ENCODE peak calls at places on chromosomes 5 and 9, in ten cellular contexts. One of them, this sample, is unnamed.

GRCh38 chr5:73178265-73178664 is 5.3 kb downstream of the TMEM174 start:
- DNase-seq in HFF-Myc: no peak
- DNase-seq in foreskin fibroblast: no peak
- DNase-seq in nephron progenitor cell: no peak
- DNase-seq in lower lobe of right lung: no peak
- DNase-seq in osteocyte: no peak
- DNase-seq in mammary epithelial cell: no peak
- DNase-seq in HFFc6: no peak
- DNase-seq in mesothelial cell of epicardium: no peak
- DNase-seq in heart left ventricle: no peak
- DNase-seq in this sample: no peak

GRCh38 chr5:8958602-8959001 is 587.3 kb downstream of the SEMA5A start:
- DNase-seq in mammary epithelial cell: no peak
- DNase-seq in foreskin fibroblast: no peak
- DNase-seq in nephron progenitor cell: no peak
- DNase-seq in HFF-Myc: no peak
- DNase-seq in heart left ventricle: no peak
- DNase-seq in HFFc6: no peak
- DNase-seq in mesothelial cell of epicardium: no peak
- DNase-seq in osteocyte: no peak
- DNase-seq in lower lobe of right lung: no peak
- DNase-seq in this sample: no peak

GRCh38 chr5:151164687-151165392 is 7.3 kb upstream of the ANXA6 start:
- DNase-seq in HFFc6: peak; percentile 68
- DNase-seq in foreskin fibroblast: peak; percentile 61
- DNase-seq in HFF-Myc: no peak
- DNase-seq in heart left ventricle: peak; percentile 74
- DNase-seq in osteocyte: no peak
- DNase-seq in mesothelial cell of epicardium: peak; percentile 78
- DNase-seq in lower lobe of right lung: peak; percentile 68
- DNase-seq in mammary epithelial cell: peak; percentile 60
- DNase-seq in nephron progenitor cell: peak; percentile 78
- DNase-seq in this sample: peak; percentile 80

GRCh38 chr5:33334829-33335228 is 105.9 kb upstream of the TARS1 start:
- DNase-seq in HFF-Myc: no peak
- DNase-seq in HFFc6: no peak
- DNase-seq in lower lobe of right lung: no peak
- DNase-seq in mesothelial cell of epicardium: no peak
- DNase-seq in nephron progenitor cell: no peak
- DNase-seq in heart left ventricle: no peak
- DNase-seq in osteocyte: no peak
- DNase-seq in foreskin fibroblast: no peak
- DNase-seq in mammary epithelial cell: no peak
- DNase-seq in this sample: no peak

GRCh38 chr5:128436825-128437224 is 101.2 kb downstream of the FBN2 start:
- DNase-seq in mammary epithelial cell: peak; percentile 96
- DNase-seq in heart left ventricle: no peak
- DNase-seq in lower lobe of right lung: no peak
- DNase-seq in mesothelial cell of epicardium: no peak
- DNase-seq in osteocyte: no peak
- DNase-seq in HFF-Myc: peak; percentile 39
- DNase-seq in foreskin fibroblast: peak; percentile 72
- DNase-seq in nephron progenitor cell: no peak
- DNase-seq in HFFc6: peak; percentile 93
- DNase-seq in this sample: no peak

GRCh38 chr9:114218264-114219120 is 63.2 kb downstream of the COL27A1 start:
- DNase-seq in HFF-Myc: no peak
- DNase-seq in foreskin fibroblast: peak; percentile 37
- DNase-seq in mammary epithelial cell: no peak
- DNase-seq in mesothelial cell of epicardium: no peak
- DNase-seq in osteocyte: no peak
- DNase-seq in nephron progenitor cell: no peak
- DNase-seq in heart left ventricle: no peak
- DNase-seq in HFFc6: peak; percentile 40
- DNase-seq in lower lobe of right lung: no peak
- DNase-seq in this sample: no peak

GRCh38 chr5:74310386-74310785 is 330.1 kb downstream of the ENC1 start:
- DNase-seq in osteocyte: no peak
- DNase-seq in HFF-Myc: no peak
- DNase-seq in mammary epithelial cell: peak; percentile 86
- DNase-seq in HFFc6: peak; percentile 37
- DNase-seq in foreskin fibroblast: no peak
- DNase-seq in lower lobe of right lung: no peak
- DNase-seq in nephron progenitor cell: no peak
- DNase-seq in heart left ventricle: no peak
- DNase-seq in mesothelial cell of epicardium: no peak
- DNase-seq in this sample: no peak

GRCh38 chr5:174623438-174624019 is 100.9 kb upstream of the MSX2 start:
- DNase-seq in heart left ventricle: no peak
- DNase-seq in osteocyte: no peak
- DNase-seq in mesothelial cell of epicardium: no peak
- DNase-seq in mammary epithelial cell: no peak
- DNase-seq in nephron progenitor cell: no peak
- DNase-seq in lower lobe of right lung: no peak
- DNase-seq in foreskin fibroblast: no peak
- DNase-seq in HFF-Myc: no peak
- DNase-seq in HFFc6: no peak
- DNase-seq in this sample: no peak

GRCh38 chr5:32170303-32171170 is 3.6 kb downstream of the GOLPH3 start:
- DNase-seq in nephron progenitor cell: no peak
- DNase-seq in osteocyte: no peak
- DNase-seq in heart left ventricle: no peak
- DNase-seq in lower lobe of right lung: no peak
- DNase-seq in mesothelial cell of epicardium: no peak
- DNase-seq in HFF-Myc: peak; percentile 97
- DNase-seq in HFFc6: peak; percentile 83
- DNase-seq in mammary epithelial cell: peak; percentile 26
- DNase-seq in foreskin fibroblast: peak; percentile 83
- DNase-seq in this sample: no peak

GRCh38 chr5:59246470-59247250 is 646.9 kb downstream of the PDE4D start:
- DNase-seq in heart left ventricle: no peak
- DNase-seq in mammary epithelial cell: peak; percentile 53
- DNase-seq in osteocyte: no peak
- DNase-seq in lower lobe of right lung: no peak
- DNase-seq in HFF-Myc: peak; percentile 86
- DNase-seq in nephron progenitor cell: no peak
- DNase-seq in HFFc6: no peak
- DNase-seq in mesothelial cell of epicardium: no peak
- DNase-seq in foreskin fibroblast: peak; percentile 34
- DNase-seq in this sample: no peak

GRCh38 chr5:93582677-93583524 is at the start of gene NR2F1:
- DNase-seq in mammary epithelial cell: peak; percentile 92
- DNase-seq in mesothelial cell of epicardium: no peak
- DNase-seq in heart left ventricle: no peak
- DNase-seq in lower lobe of right lung: peak; percentile 52
- DNase-seq in foreskin fibroblast: peak; percentile 96
- DNase-seq in HFFc6: peak; percentile 94
- DNase-seq in nephron progenitor cell: peak; percentile 80
- DNase-seq in osteocyte: peak; percentile 92
- DNase-seq in HFF-Myc: peak; percentile 84
- DNase-seq in this sample: no peak

DNA sequence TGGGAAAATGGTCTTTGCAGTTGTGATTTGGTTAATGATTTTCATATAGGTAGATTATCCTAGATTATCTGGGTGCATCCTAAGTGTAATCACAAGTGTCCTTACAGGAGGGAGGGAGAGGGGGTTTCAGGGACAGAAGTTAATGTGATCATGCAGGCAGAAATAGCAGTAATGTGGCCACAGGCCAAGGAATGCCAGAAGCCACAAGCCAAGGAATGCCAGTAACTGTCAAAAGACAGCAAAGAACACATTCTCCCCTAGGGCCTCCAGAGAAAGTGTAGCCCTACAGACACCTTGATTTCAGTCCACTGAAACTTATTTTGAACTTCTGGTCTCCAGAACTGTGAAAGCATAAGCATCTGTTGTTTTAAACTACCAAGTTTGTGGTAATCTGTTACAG is 2074.5 kb downstream of the MAT2B start:
- DNase-seq in HFFc6: no peak
- DNase-seq in osteocyte: no peak
- DNase-seq in lower lobe of right lung: no peak
- DNase-seq in mesothelial cell of epicardium: no peak
- DNase-seq in HFF-Myc: no peak
- DNase-seq in mammary epithelial cell: no peak
- DNase-seq in heart left ventricle: no peak
- DNase-seq in nephron progenitor cell: no peak
- DNase-seq in foreskin fibroblast: no peak
- DNase-seq in this sample: no peak
- TF ChIP-seq CTCF in HFFc6: no peak
- TF ChIP-seq CTCF in osteocyte: no peak
- TF ChIP-seq CTCF in lower lobe of right lung: no peak
- TF ChIP-seq CTCF in mesothelial cell of epicardium: no peak
- TF ChIP-seq CTCF in HFF-Myc: no peak
- TF ChIP-seq CTCF in mammary epithelial cell: no peak
- TF ChIP-seq CTCF in heart left ventricle: no peak
- TF ChIP-seq CTCF in nephron progenitor cell: no peak
- TF ChIP-seq CTCF in foreskin fibroblast: no peak
- TF ChIP-seq CTCF in this sample: no peak

DNA sequence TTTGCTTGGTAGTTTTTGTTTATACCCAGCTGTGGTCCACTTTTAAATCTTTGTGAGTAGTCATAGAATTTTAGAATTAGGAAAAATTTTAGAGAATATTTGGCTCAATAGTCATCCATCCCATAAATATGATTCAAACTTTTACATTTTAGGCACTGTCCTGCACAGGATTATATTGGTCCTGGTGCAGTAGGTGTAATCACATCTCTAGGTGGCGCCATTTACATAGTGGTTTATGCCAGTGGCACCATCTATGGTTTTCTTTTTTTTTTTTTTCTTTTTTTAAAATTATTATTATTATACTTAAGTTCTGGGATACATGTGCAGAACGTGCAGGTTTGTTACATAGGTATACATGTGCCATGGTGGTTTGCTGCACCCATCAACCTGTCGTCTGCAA is 260.7 kb upstream of the KCNN2 start:
- DNase-seq in nephron progenitor cell: peak; percentile 2
- DNase-seq in HFFc6: peak; percentile 81
- DNase-seq in mesothelial cell of epicardium: no peak
- DNase-seq in lower lobe of right lung: no peak
- DNase-seq in osteocyte: no peak
- DNase-seq in foreskin fibroblast: peak; percentile 45
- DNase-seq in mammary epithelial cell: peak; percentile 17
- DNase-seq in HFF-Myc: peak; percentile 43
- DNase-seq in heart left ventricle: no peak
- DNase-seq in this sample: peak; percentile 15
- TF ChIP-seq CTCF in nephron progenitor cell: peak; percentile 42
- TF ChIP-seq CTCF in HFFc6: peak; percentile 91
- TF ChIP-seq CTCF in mesothelial cell of epicardium: peak; percentile 49
- TF ChIP-seq CTCF in lower lobe of right lung: peak; percentile 59
- TF ChIP-seq CTCF in osteocyte: peak; percentile 87
- TF ChIP-seq CTCF in foreskin fibroblast: peak; percentile 51
- TF ChIP-seq CTCF in mammary epithelial cell: peak; percentile 75
- TF ChIP-seq CTCF in HFF-Myc: peak; percentile 48
- TF ChIP-seq CTCF in heart left ventricle: peak; percentile 68
- TF ChIP-seq CTCF in this sample: peak; percentile 65

GRCh38 chr9:37971107-37971459 is 67.2 kb upstream of the SLC25A51 start:
- DNase-seq in heart left ventricle: no peak
- DNase-seq in nephron progenitor cell: no peak
- DNase-seq in mammary epithelial cell: peak; percentile 48
- DNase-seq in HFFc6: no peak
- DNase-seq in mesothelial cell of epicardium: no peak
- DNase-seq in foreskin fibroblast: no peak
- DNase-seq in osteocyte: no peak
- DNase-seq in lower lobe of right lung: no peak
- DNase-seq in HFF-Myc: no peak
- DNase-seq in this sample: no peak

GRCh38 chr9:37971691-37972090 is 67.8 kb upstream of the SLC25A51 start:
- DNase-seq in mammary epithelial cell: peak; percentile 86
- DNase-seq in HFF-Myc: no peak
- DNase-seq in mesothelial cell of epicardium: no peak
- DNase-seq in lower lobe of right lung: no peak
- DNase-seq in foreskin fibroblast: no peak
- DNase-seq in HFFc6: no peak
- DNase-seq in osteocyte: no peak
- DNase-seq in nephron progenitor cell: no peak
- DNase-seq in heart left ventricle: no peak
- DNase-seq in this sample: no peak

GRCh38 chr9:37970301-37971106 is 66.6 kb upstream of the SLC25A51 start:
- DNase-seq in heart left ventricle: no peak
- DNase-seq in foreskin fibroblast: no peak
- DNase-seq in HFF-Myc: no peak
- DNase-seq in lower lobe of right lung: no peak
- DNase-seq in mesothelial cell of epicardium: no peak
- DNase-seq in osteocyte: no peak
- DNase-seq in HFFc6: no peak
- DNase-seq in mammary epithelial cell: no peak
- DNase-seq in nephron progenitor cell: no peak
- DNase-seq in this sample: no peak

GRCh38 chr9:37974506-37975173 is 70.7 kb upstream of the SLC25A51 start:
- DNase-seq in heart left ventricle: no peak
- DNase-seq in HFF-Myc: no peak
- DNase-seq in foreskin fibroblast: no peak
- DNase-seq in mammary epithelial cell: no peak
- DNase-seq in nephron progenitor cell: no peak
- DNase-seq in mesothelial cell of epicardium: no peak
- DNase-seq in lower lobe of right lung: no peak
- DNase-seq in HFFc6: no peak
- DNase-seq in osteocyte: no peak
- DNase-seq in this sample: no peak

DNA sequence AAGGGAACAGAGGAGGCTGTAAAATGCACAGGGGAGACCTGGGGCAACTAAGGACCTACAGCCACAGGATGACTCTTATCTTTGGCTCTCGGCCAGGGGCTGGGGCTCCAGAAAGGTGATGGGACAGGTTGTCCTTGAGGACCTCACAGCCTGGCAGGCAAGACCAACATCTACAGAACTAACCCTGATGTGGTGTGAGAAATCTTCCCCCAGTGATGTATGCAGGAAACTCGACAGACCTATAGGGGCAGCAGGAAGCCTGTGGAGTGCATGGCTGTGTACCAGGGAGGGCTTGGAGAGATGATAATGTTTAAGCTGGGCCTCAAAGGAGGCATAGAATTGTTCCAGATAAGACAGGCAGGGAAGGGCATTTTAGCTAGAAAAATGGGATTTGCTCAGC is 68.4 kb upstream of the SLC25A51 start:
- DNase-seq in lower lobe of right lung: no peak
- DNase-seq in HFF-Myc: no peak
- DNase-seq in osteocyte: no peak
- DNase-seq in foreskin fibroblast: no peak
- DNase-seq in HFFc6: peak; percentile 9
- DNase-seq in nephron progenitor cell: no peak
- DNase-seq in mesothelial cell of epicardium: no peak
- DNase-seq in mammary epithelial cell: peak; percentile 20
- DNase-seq in heart left ventricle: no peak
- DNase-seq in this sample: no peak
- TF ChIP-seq CTCF in lower lobe of right lung: no peak
- TF ChIP-seq CTCF in HFF-Myc: no peak
- TF ChIP-seq CTCF in osteocyte: peak; percentile 12
- TF ChIP-seq CTCF in foreskin fibroblast: peak; percentile 13
- TF ChIP-seq CTCF in HFFc6: peak; percentile 45
- TF ChIP-seq CTCF in nephron progenitor cell: peak; percentile 7
- TF ChIP-seq CTCF in mesothelial cell of epicardium: no peak
- TF ChIP-seq CTCF in mammary epithelial cell: peak; percentile 19
- TF ChIP-seq CTCF in heart left ventricle: no peak
- TF ChIP-seq CTCF in this sample: no peak

DNA sequence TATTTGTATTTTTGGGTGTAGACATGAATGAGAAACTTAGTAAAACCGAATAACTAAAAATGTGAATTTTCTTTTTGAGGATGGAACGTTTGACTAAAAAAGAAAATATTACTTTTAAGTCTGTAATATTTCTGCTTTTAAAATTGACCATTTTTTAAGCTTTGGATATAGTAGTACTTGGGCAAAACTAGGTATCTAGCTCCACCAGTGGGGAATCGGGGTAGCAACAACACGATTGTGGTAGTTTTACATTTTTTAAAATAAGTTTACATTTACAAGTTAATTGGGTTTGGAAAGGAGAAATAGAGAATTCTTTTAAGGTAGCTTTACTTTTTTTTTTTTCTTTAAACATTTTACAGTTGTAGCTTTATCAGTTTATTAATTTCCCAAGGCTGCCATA is 154.4 kb downstream of the MAN2A1 start:
- DNase-seq in foreskin fibroblast: no peak
- DNase-seq in lower lobe of right lung: no peak
- DNase-seq in osteocyte: no peak
- DNase-seq in mammary epithelial cell: no peak
- DNase-seq in heart left ventricle: no peak
- DNase-seq in HFF-Myc: no peak
- DNase-seq in nephron progenitor cell: no peak
- DNase-seq in HFFc6: no peak
- DNase-seq in mesothelial cell of epicardium: no peak
- DNase-seq in this sample: no peak
- TF ChIP-seq CTCF in foreskin fibroblast: peak; percentile 14
- TF ChIP-seq CTCF in lower lobe of right lung: no peak
- TF ChIP-seq CTCF in osteocyte: peak; percentile 39
- TF ChIP-seq CTCF in mammary epithelial cell: peak; percentile 30
- TF ChIP-seq CTCF in heart left ventricle: peak; percentile 21
- TF ChIP-seq CTCF in HFF-Myc: peak; percentile 29
- TF ChIP-seq CTCF in nephron progenitor cell: no peak
- TF ChIP-seq CTCF in HFFc6: peak; percentile 66
- TF ChIP-seq CTCF in mesothelial cell of epicardium: no peak
- TF ChIP-seq CTCF in this sample: no peak

This sample was measured in endothelial cell.